ENCODE peak calls at places on chromosome 1, in six cellular contexts. E, T, A, I, D and F are unnamed samples. For H3K9me3 and H3K4me1, the result is how much of the 10 kb centered on the place peaks cover.

GRCh38 chr1:1116701-1117468 is 996 bp upstream of the C1orf159 start:
- DNase-seq in I (no peak), D (peak), T (no peak), A (peak), E (peak), F (peak)

GRCh38 chr1:212525479-212526110 is 83.0 kb upstream of the ATF3 start:
- DNase-seq in E (peak), A (no peak), I (no peak), D (peak), T (no peak), F (no peak)

GRCh38 chr1:215749423-215749822 is 182.3 kb downstream of the KCTD3 start:
- DNase-seq in T (no peak), D (no peak), I (no peak), A (no peak), E (no peak), F (no peak)

GRCh38 chr1:88061830-88062177 is 622.3 kb upstream of the PKN2 start:
- DNase-seq in I (no peak), T (no peak), D (no peak), A (no peak), E (no peak), F (no peak)

GRCh38 chr1:89605692-89606091 is 27.2 kb upstream of the LRRC8C start:
- DNase-seq in A (peak), E (no peak), T (no peak), D (no peak), I (peak), F (no peak)

GRCh38 chr1:24486296-24487065 is 16.2 kb upstream of the RCAN3 start:
- DNase-seq in A (no peak), T (no peak), I (no peak), D (no peak), E (no peak), F (no peak)

GRCh38 chr1:67399594-67399993 is 30.6 kb downstream of the SERBP1 start:
- DNase-seq in D (no peak), I (no peak), T (no peak), A (no peak), E (no peak), F (no peak)

GRCh38 chr1:228337711-228338520 is 68.7 kb downstream of the TRIM11 start:
- DNase-seq in A (no peak), E (no peak), D (peak), I (no peak), T (no peak), F (peak)

GRCh38 chr1:53122847-53123461 is 19.5 kb downstream of the SLC1A7 start:
- DNase-seq in A (no peak), T (no peak), D (no peak), E (no peak), I (no peak), F (no peak)

GRCh38 chr1:68016364-68016763 is 34.1 kb downstream of the DIRAS3 start:
- DNase-seq in T (no peak), I (no peak), D (no peak), E (no peak), A (no peak), F (no peak)

GRCh38 chr1:52658795-52659194 is 25.8 kb downstream of the SHISAL2A start:
- DNase-seq in D (no peak), A (no peak), T (no peak), I (no peak), E (no peak), F (no peak)

GRCh38 chr1:180631197-180631765 is 541 bp upstream of the XPR1 start:
- DNase-seq in D (no peak), T (no peak), E (no peak), I (no peak), A (no peak), F (no peak)

GRCh38 chr1:58932820-58933598 is 149.2 kb upstream of the JUN start:
- DNase-seq in E (no peak), A (no peak), I (peak), T (peak), D (no peak), F (no peak)

GRCh38 chr1:91603409-91603808 is 102.8 kb downstream of the CDC7 start:
- DNase-seq in D (no peak), I (no peak), E (no peak), T (no peak), A (no peak), F (no peak)

GRCh38 chr1:20376880-20377494 is 86.3 kb downstream of the VWA5B1 start:
- DNase-seq in A (peak), T (peak), I (peak), D (peak), E (peak), F (no peak)

GRCh38 chr1:13505020-13505419 is 8.8 kb downstream of the LRRC38 start:
- DNase-seq in T (no peak), I (no peak), E (no peak), D (no peak), A (no peak), F (no peak)
- H3K9me3 ChIP-seq in T (under half), I (under half), E (under half), D (under half), A (under half), F (under half)

GRCh38 chr1:2198571-2198970 is 4.0 kb upstream of the FAAP20 start:
- DNase-seq in A (no peak), D (no peak), I (no peak), E (no peak), T (no peak), F (no peak)

GRCh38 chr1:2202008-2202575 is 7.5 kb upstream of the FAAP20 start:
- DNase-seq in T (no peak), A (no peak), E (no peak), D (no peak), I (no peak), F (no peak)

GRCh38 chr1:2201062-2201461 is 6.5 kb upstream of the FAAP20 start:
- DNase-seq in A (no peak), E (no peak), D (no peak), I (no peak), T (no peak), F (no peak)

GRCh38 chr1:2199042-2199810 is 4.7 kb upstream of the FAAP20 start:
- DNase-seq in T (peak), I (peak), D (peak), A (peak), E (peak), F (peak)

DNA sequence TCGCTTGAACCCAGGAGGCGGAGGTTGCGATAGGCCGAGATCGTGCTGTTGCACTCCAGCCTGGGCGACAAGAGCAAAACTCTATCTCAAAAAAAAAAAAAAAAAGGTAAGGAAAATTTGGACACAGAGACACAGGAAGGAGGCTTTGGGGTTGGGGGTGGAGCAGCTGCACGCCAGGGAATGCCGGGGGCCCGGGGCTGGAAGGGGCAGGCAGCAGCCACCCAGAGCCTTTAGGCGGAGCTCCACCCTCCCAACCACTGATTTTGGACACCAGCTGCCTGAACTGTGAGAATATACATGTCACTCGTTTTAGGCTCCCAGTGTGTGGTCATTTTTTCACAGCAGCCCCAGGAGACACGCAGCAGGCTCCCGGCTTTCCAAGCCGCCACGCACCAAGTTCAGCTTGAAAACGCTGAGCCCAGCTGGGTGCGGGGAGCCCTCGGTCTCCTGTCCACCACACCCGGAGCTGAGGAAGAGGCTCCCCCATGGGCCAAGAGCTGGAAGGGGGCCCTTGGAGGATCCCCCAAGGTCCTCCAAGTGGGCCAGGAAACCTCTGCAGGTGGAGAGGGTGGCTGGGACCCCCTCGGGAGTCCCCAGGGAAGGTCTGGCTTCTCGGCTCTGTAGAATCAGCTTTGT is 5.9 kb upstream of the FAAP20 start:
- DNase-seq in E (no peak), T (no peak), I (no peak), D (no peak), A (no peak), F (no peak)
- H3K4me1 ChIP-seq in E (under half), T (under half), I (under half), D (half or more), A (under half), F (under half)

DNA sequence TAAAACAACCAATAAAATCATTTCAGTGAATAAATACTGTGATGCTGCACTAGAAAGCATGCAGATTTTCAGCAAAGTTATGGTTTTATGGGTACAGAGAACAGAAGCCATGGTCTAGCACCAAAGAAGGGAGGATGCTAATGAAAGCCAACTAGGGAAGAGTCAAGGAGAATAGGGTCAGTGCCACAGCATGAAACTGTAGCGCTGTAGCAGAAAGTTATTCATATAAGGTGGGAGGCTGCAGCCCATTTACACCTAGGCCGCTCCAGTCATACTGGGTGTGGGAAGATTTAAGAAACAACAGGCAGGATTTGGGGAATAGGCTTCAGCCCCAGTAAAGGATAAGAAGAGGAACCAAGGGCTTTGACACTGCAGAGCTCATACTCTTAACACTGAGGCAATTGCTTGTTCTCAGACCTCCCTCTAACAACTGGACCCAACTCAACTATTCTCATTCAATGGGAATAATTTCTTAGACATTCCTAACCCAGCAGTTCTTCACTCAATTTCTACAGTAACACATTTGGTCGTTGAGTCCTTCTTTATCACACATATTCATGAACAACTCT is 4.4 kb downstream of the IFI16 start:
- DNase-seq in E (no peak), I (no peak), A (no peak), T (no peak), D (no peak), F (no peak)
- H3K4me3 ChIP-seq in E (no peak), I (no peak), A (no peak), T (no peak), D (peak), F (no peak)

DNA sequence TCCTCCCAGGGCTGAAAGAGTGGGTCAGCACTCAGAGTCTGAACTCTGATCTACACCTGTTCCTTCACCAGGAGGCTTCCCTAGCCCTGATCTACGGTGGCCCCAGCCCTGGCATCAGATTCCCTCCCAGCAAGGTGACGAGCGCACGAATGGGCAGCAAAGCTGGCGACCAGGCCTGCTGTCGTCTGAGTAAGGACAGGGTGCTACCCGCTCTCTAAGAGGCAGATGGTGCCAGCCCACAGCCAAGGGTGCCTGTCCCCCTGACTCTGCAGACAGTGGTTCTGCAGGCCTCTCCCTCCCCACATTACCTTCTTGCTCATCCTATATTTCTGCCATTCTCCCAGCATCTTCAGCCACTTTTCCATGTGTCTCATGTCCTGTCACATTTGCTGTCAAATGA is 10.3 kb upstream of the SMYD3 start:
- DNase-seq in D (no peak), A (no peak), E (no peak), T (no peak), I (no peak), F (no peak)
- H3K9me3 ChIP-seq in D (under half), A (under half), E (under half), T (under half), I (under half), F (under half)